ENCODE peak calls at places on chromosome 11, in six cellular contexts. One of them, this sample, is unnamed.

GRCh38 chr11:125903753-125904659 is at the start of gene DDX25:
- DNase-seq in endothelial cell: peak
- DNase-seq in B cell: peak
- DNase-seq in nephron progenitor cell: peak
- DNase-seq in stomach: no peak
- DNase-seq in right atrium auricular region: no peak
- DNase-seq in this sample: no peak

GRCh38 chr11:62545437-62546243 is 966 bp downstream of the AHNAK start:
- DNase-seq in right atrium auricular region: peak
- DNase-seq in stomach: peak
- DNase-seq in endothelial cell: peak
- DNase-seq in nephron progenitor cell: peak
- DNase-seq in B cell: peak
- DNase-seq in this sample: peak

GRCh38 chr11:63177872-63178271 is 33.9 kb upstream of the SLC22A24 start:
- DNase-seq in endothelial cell: no peak
- DNase-seq in stomach: no peak
- DNase-seq in nephron progenitor cell: no peak
- DNase-seq in B cell: no peak
- DNase-seq in right atrium auricular region: no peak
- DNase-seq in this sample: no peak

GRCh38 chr11:61362542-61362875 is 335 bp downstream of the TMEM138 start:
- DNase-seq in endothelial cell: peak
- DNase-seq in B cell: peak
- DNase-seq in right atrium auricular region: no peak
- DNase-seq in stomach: no peak
- DNase-seq in nephron progenitor cell: peak
- DNase-seq in this sample: no peak

GRCh38 chr11:8082391-8083087 is 1.5 kb downstream of the TUB start:
- DNase-seq in endothelial cell: no peak
- DNase-seq in right atrium auricular region: no peak
- DNase-seq in B cell: no peak
- DNase-seq in nephron progenitor cell: peak
- DNase-seq in stomach: no peak
- DNase-seq in this sample: no peak

GRCh38 chr11:66492161-66492865 is 12.1 kb downstream of the DPP3 start:
- DNase-seq in B cell: no peak
- DNase-seq in nephron progenitor cell: no peak
- DNase-seq in endothelial cell: no peak
- DNase-seq in right atrium auricular region: no peak
- DNase-seq in stomach: no peak
- DNase-seq in this sample: no peak

GRCh38 chr11:13927496-13927895 is 35.0 kb upstream of the SPON1 start:
- DNase-seq in stomach: no peak
- DNase-seq in endothelial cell: no peak
- DNase-seq in nephron progenitor cell: no peak
- DNase-seq in B cell: no peak
- DNase-seq in right atrium auricular region: no peak
- DNase-seq in this sample: no peak

GRCh38 chr11:119376197-119376847 is 5.2 kb downstream of the USP2 start:
- DNase-seq in endothelial cell: no peak
- DNase-seq in stomach: peak
- DNase-seq in nephron progenitor cell: no peak
- DNase-seq in B cell: peak
- DNase-seq in right atrium auricular region: no peak
- DNase-seq in this sample: peak

GRCh38 chr11:12706531-12707499 is 32.6 kb downstream of the TEAD1 start:
- DNase-seq in endothelial cell: no peak
- DNase-seq in B cell: no peak
- DNase-seq in nephron progenitor cell: no peak
- DNase-seq in stomach: peak
- DNase-seq in right atrium auricular region: no peak
- DNase-seq in this sample: no peak

GRCh38 chr11:18765554-18765953 is 26.0 kb downstream of the PTPN5 start:
- DNase-seq in stomach: no peak
- DNase-seq in right atrium auricular region: no peak
- DNase-seq in endothelial cell: no peak
- DNase-seq in nephron progenitor cell: no peak
- DNase-seq in B cell: no peak
- DNase-seq in this sample: no peak

GRCh38 chr11:120565436-120566155 is 54.0 kb downstream of the GRIK4 start:
- DNase-seq in stomach: no peak
- DNase-seq in right atrium auricular region: no peak
- DNase-seq in endothelial cell: no peak
- DNase-seq in B cell: no peak
- DNase-seq in nephron progenitor cell: no peak
- DNase-seq in this sample: no peak

GRCh38 chr11:70445605-70446004 is 47.3 kb downstream of the CTTN start:
- DNase-seq in stomach: no peak
- DNase-seq in B cell: no peak
- DNase-seq in nephron progenitor cell: no peak
- DNase-seq in right atrium auricular region: no peak
- DNase-seq in endothelial cell: no peak
- DNase-seq in this sample: no peak

GRCh38 chr11:32819187-32819586 is 10.5 kb upstream of the PRRG4 start:
- DNase-seq in endothelial cell: no peak
- DNase-seq in nephron progenitor cell: no peak
- DNase-seq in right atrium auricular region: no peak
- DNase-seq in stomach: no peak
- DNase-seq in B cell: no peak
- DNase-seq in this sample: no peak

GRCh38 chr11:16767137-16767536 is 28.7 kb downstream of the C11orf58 start:
- DNase-seq in endothelial cell: no peak
- DNase-seq in right atrium auricular region: no peak
- DNase-seq in nephron progenitor cell: no peak
- DNase-seq in stomach: no peak
- DNase-seq in B cell: no peak
- DNase-seq in this sample: no peak

GRCh38 chr11:119479685-119480275 is 56.8 kb upstream of the THY1 start:
- DNase-seq in right atrium auricular region: peak
- DNase-seq in nephron progenitor cell: peak
- DNase-seq in B cell: no peak
- DNase-seq in endothelial cell: peak
- DNase-seq in stomach: no peak
- DNase-seq in this sample: peak

GRCh38 chr11:69546735-69547370 is 65.4 kb downstream of the LINC01488 start:
- DNase-seq in right atrium auricular region: no peak
- DNase-seq in nephron progenitor cell: no peak
- DNase-seq in stomach: no peak
- DNase-seq in endothelial cell: no peak
- DNase-seq in B cell: no peak
- DNase-seq in this sample: no peak

GRCh38 chr11:3920148-3920852 is 64.8 kb downstream of the STIM1 start:
- DNase-seq in nephron progenitor cell: no peak
- DNase-seq in stomach: peak
- DNase-seq in right atrium auricular region: peak
- DNase-seq in endothelial cell: no peak
- DNase-seq in B cell: no peak
- DNase-seq in this sample: no peak

GRCh38 chr11:130522284-130522961 is 74.0 kb downstream of the ADAMTS15 start:
- DNase-seq in right atrium auricular region: peak
- DNase-seq in B cell: no peak
- DNase-seq in stomach: peak
- DNase-seq in nephron progenitor cell: peak
- DNase-seq in endothelial cell: no peak
- DNase-seq in this sample: no peak

GRCh38 chr11:34403431-34403830 is 35.3 kb upstream of the CAT start:
- DNase-seq in nephron progenitor cell: no peak
- DNase-seq in stomach: no peak
- DNase-seq in endothelial cell: no peak
- DNase-seq in B cell: no peak
- DNase-seq in right atrium auricular region: no peak
- DNase-seq in this sample: no peak

GRCh38 chr11:103806130-103806900 is 230.1 kb upstream of the DDI1 start:
- DNase-seq in nephron progenitor cell: no peak
- DNase-seq in stomach: no peak
- DNase-seq in right atrium auricular region: no peak
- DNase-seq in B cell: no peak
- DNase-seq in endothelial cell: no peak
- DNase-seq in this sample: no peak

GRCh38 chr11:3231550-3231850 is 717 bp downstream of the MRGPRE start:
- DNase-seq in endothelial cell: no peak
- DNase-seq in B cell: no peak
- DNase-seq in nephron progenitor cell: no peak
- DNase-seq in right atrium auricular region: no peak
- DNase-seq in stomach: no peak
- DNase-seq in this sample: no peak

GRCh38 chr11:31246451-31247165 is 122.9 kb downstream of the DCDC1 start:
- DNase-seq in right atrium auricular region: no peak
- DNase-seq in stomach: no peak
- DNase-seq in endothelial cell: no peak
- DNase-seq in B cell: no peak
- DNase-seq in nephron progenitor cell: no peak
- DNase-seq in this sample: no peak

GRCh38 chr11:122796128-122796717 is 42.1 kb upstream of the CRTAM start:
- DNase-seq in B cell: peak
- DNase-seq in stomach: peak
- DNase-seq in nephron progenitor cell: peak
- DNase-seq in endothelial cell: peak
- DNase-seq in right atrium auricular region: no peak
- DNase-seq in this sample: no peak

GRCh38 chr11:131246589-131247164 is 123.7 kb upstream of the NTM start:
- DNase-seq in nephron progenitor cell: peak
- DNase-seq in endothelial cell: peak
- DNase-seq in stomach: peak
- DNase-seq in B cell: no peak
- DNase-seq in right atrium auricular region: no peak
- DNase-seq in this sample: no peak

GRCh38 chr11:63592975-63593395 is 21.2 kb downstream of the PLAAT3 start:
- DNase-seq in B cell: no peak
- DNase-seq in nephron progenitor cell: peak
- DNase-seq in endothelial cell: no peak
- DNase-seq in right atrium auricular region: no peak
- DNase-seq in stomach: no peak
- DNase-seq in this sample: no peak

GRCh38 chr11:73916435-73916834 is 34.4 kb upstream of the DNAJB13 start:
- DNase-seq in B cell: no peak
- DNase-seq in endothelial cell: no peak
- DNase-seq in nephron progenitor cell: no peak
- DNase-seq in stomach: no peak
- DNase-seq in right atrium auricular region: no peak
- DNase-seq in this sample: no peak

GRCh38 chr11:119918356-119918755 is 189.4 kb upstream of the NECTIN1 start:
- DNase-seq in right atrium auricular region: no peak
- DNase-seq in stomach: no peak
- DNase-seq in nephron progenitor cell: no peak
- DNase-seq in B cell: no peak
- DNase-seq in endothelial cell: no peak
- DNase-seq in this sample: no peak

DNA sequence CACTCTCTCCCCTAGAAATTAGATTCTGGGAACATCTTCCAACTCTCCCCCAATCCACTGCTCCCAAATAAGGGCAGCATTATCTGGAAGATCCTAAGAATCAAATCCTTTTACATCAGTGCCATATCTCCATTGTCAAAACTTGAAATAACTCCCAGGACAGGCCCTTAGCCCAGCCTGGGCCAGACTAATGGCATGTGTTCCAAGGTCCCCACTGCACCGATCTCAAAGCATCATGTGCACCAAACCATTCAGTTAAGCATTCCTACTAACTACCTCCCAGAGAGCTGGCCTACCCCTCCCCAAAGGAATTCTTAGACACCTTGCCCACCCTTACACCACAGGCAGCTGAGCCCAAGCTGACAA is 44.2 kb upstream of the POU2AF1 start:
- DNase-seq in B cell: no peak
- DNase-seq in stomach: no peak
- DNase-seq in nephron progenitor cell: no peak
- DNase-seq in endothelial cell: no peak
- DNase-seq in right atrium auricular region: no peak
- DNase-seq in this sample: no peak
- TF ChIP-seq CTCF in B cell: peak
- TF ChIP-seq CTCF in stomach: no peak
- TF ChIP-seq CTCF in nephron progenitor cell: no peak
- TF ChIP-seq CTCF in endothelial cell: no peak
- TF ChIP-seq CTCF in right atrium auricular region: no peak
- TF ChIP-seq CTCF in this sample: no peak

GRCh38 chr11:124070906-124071621 is 29.9 kb upstream of the OR10G7 start:
- DNase-seq in right atrium auricular region: peak
- DNase-seq in nephron progenitor cell: peak
- DNase-seq in endothelial cell: peak
- DNase-seq in B cell: peak
- DNase-seq in stomach: peak
- DNase-seq in this sample: no peak

GRCh38 chr11:124071622-124071948 is 30.5 kb upstream of the OR10G7 start:
- DNase-seq in endothelial cell: no peak
- DNase-seq in B cell: no peak
- DNase-seq in nephron progenitor cell: no peak
- DNase-seq in right atrium auricular region: no peak
- DNase-seq in stomach: no peak
- DNase-seq in this sample: no peak

GRCh38 chr11:124072147-124072546 is 31.0 kb upstream of the OR10G7 start:
- DNase-seq in endothelial cell: no peak
- DNase-seq in B cell: no peak
- DNase-seq in right atrium auricular region: no peak
- DNase-seq in stomach: no peak
- DNase-seq in nephron progenitor cell: no peak
- DNase-seq in this sample: no peak

GRCh38 chr11:124069429-124070401 is 28.6 kb upstream of the OR10G7 start:
- DNase-seq in right atrium auricular region: no peak
- DNase-seq in B cell: peak
- DNase-seq in stomach: no peak
- DNase-seq in endothelial cell: peak
- DNase-seq in nephron progenitor cell: peak
- DNase-seq in this sample: no peak

DNA sequence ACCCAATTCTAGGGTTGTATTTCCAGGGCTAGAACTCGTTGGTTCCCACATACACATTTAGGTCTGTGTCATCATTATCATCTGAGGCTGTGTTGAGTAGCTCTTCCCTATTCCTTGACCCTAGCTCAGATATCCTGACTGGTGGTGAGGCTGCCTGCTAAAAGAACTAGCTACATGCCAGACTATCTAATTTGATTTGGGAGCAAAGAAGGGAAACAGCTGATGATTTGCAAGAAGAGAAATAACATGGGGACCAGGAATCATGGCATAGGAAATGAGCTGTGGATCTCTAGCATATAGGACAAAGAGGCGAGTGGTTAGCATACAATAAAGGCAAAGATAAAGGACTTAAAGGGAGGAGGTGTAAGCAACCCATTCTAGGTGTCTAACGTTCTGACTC is 27.6 kb upstream of the OR10G7 start:
- DNase-seq in nephron progenitor cell: no peak
- DNase-seq in right atrium auricular region: no peak
- DNase-seq in endothelial cell: no peak
- DNase-seq in stomach: no peak
- DNase-seq in B cell: no peak
- DNase-seq in this sample: no peak
- TF ChIP-seq CTCF in nephron progenitor cell: no peak
- TF ChIP-seq CTCF in right atrium auricular region: no peak
- TF ChIP-seq CTCF in endothelial cell: no peak
- TF ChIP-seq CTCF in stomach: no peak
- TF ChIP-seq CTCF in B cell: no peak
- TF ChIP-seq CTCF in this sample: no peak

GRCh38 chr11:78417175-78417887 is at the start of gene GAB2:
- DNase-seq in nephron progenitor cell: no peak
- DNase-seq in stomach: peak
- DNase-seq in right atrium auricular region: no peak
- DNase-seq in endothelial cell: peak
- DNase-seq in B cell: no peak
- DNase-seq in this sample: no peak
- TF ChIP-seq CTCF in nephron progenitor cell: no peak
- TF ChIP-seq CTCF in stomach: no peak
- TF ChIP-seq CTCF in right atrium auricular region: no peak
- TF ChIP-seq CTCF in endothelial cell: no peak
- TF ChIP-seq CTCF in B cell: peak
- TF ChIP-seq CTCF in this sample: no peak

GRCh38 chr11:116715383-116715782 is 57.4 kb downstream of the BUD13 start:
- DNase-seq in endothelial cell: no peak
- DNase-seq in right atrium auricular region: no peak
- DNase-seq in stomach: no peak
- DNase-seq in B cell: no peak
- DNase-seq in nephron progenitor cell: no peak
- DNase-seq in this sample: no peak
- TF ChIP-seq CTCF in endothelial cell: no peak
- TF ChIP-seq CTCF in right atrium auricular region: no peak
- TF ChIP-seq CTCF in stomach: no peak
- TF ChIP-seq CTCF in B cell: no peak
- TF ChIP-seq CTCF in nephron progenitor cell: no peak
- TF ChIP-seq CTCF in this sample: no peak

This sample was measured in osteocyte.